ENCODE peak calls at places on chromosome 4, in ten cellular contexts. P is NB4, I is small intestine, X is pancreas, K is psoas muscle, G is fibroblast of pulmonary artery, W is epithelial cell of proximal tubule, R is AG04450, T is fibroblast of lung, Q is HCT116. C is an unnamed sample.

GRCh38 chr4:147924604-147925412 is 192.9 kb downstream of the ARHGAP10 start:
- DNase-seq in P (peak; percentile 8), I (peak; percentile 40), X (no peak), K (no peak), G (peak; percentile 60), W (no peak), R (no peak), T (peak; percentile 39), Q (no peak), C (no peak)

GRCh38 chr4:180449395-180449956 is 1793.7 kb upstream of the TENM3 start:
- DNase-seq in P (peak; percentile 48), I (peak; percentile 16), X (no peak), K (no peak), G (peak; percentile 27), W (no peak), R (no peak), T (peak; percentile 44), Q (peak; percentile 66), C (no peak)

GRCh38 chr4:86401826-86402225 is 42.0 kb upstream of the MAPK10 start:
- DNase-seq in P (no peak), I (no peak), X (no peak), K (no peak), G (no peak), W (no peak), R (no peak), T (no peak), Q (no peak), C (no peak)

GRCh38 chr4:164731827-164732474 is 22.0 kb upstream of the SMIM31 start:
- DNase-seq in P (peak; percentile 50), I (peak; percentile 44), X (no peak), K (no peak), G (peak; percentile 56), W (no peak), R (no peak), T (peak; percentile 52), Q (peak; percentile 43), C (peak; percentile 44)

GRCh38 chr4:131091896-131092295 is 1995.9 kb downstream of the C4orf33 start:
- DNase-seq in P (peak; percentile 44), I (peak; percentile 1), X (no peak), K (no peak), G (peak; percentile 59), W (peak; percentile 4), R (no peak), T (peak; percentile 61), Q (peak; percentile 48), C (no peak)

GRCh38 chr4:26819478-26819877 is 41.2 kb upstream of the STIM2 start:
- DNase-seq in P (no peak), I (no peak), X (no peak), K (no peak), G (no peak), W (no peak), R (no peak), T (no peak), Q (no peak), C (no peak)

GRCh38 chr4:8580321-8581093 is at the start of gene GPR78:
- DNase-seq in P (peak; percentile 65), I (peak; percentile 19), X (no peak), K (peak; percentile 60), G (peak; percentile 56), W (no peak), R (no peak), T (peak; percentile 44), Q (no peak), C (no peak)

GRCh38 chr4:78369691-78370090 is 181.9 kb upstream of the ANXA3 start:
- DNase-seq in P (no peak), I (no peak), X (no peak), K (no peak), G (no peak), W (no peak), R (no peak), T (no peak), Q (no peak), C (no peak)

GRCh38 chr4:95181446-95182306 is 367.1 kb downstream of the UNC5C start:
- DNase-seq in P (no peak), I (no peak), X (no peak), K (no peak), G (peak; percentile 24), W (no peak), R (no peak), T (no peak), Q (no peak), C (no peak)

GRCh38 chr4:40831462-40831861 is 81.7 kb downstream of the NSUN7 start:
- DNase-seq in P (no peak), I (no peak), X (no peak), K (no peak), G (no peak), W (no peak), R (no peak), T (no peak), Q (no peak), C (no peak)

GRCh38 chr4:179530953-179531352 is 2088.7 kb upstream of the AGA start:
- DNase-seq in P (no peak), I (no peak), X (no peak), K (no peak), G (no peak), W (no peak), R (no peak), T (peak; percentile 34), Q (no peak), C (no peak)

GRCh38 chr4:16155503-16156169 is 70.6 kb downstream of the TAPT1 start:
- DNase-seq in P (no peak), I (no peak), X (no peak), K (no peak), G (no peak), W (no peak), R (no peak), T (no peak), Q (no peak), C (no peak)

GRCh38 chr4:102501635-102502382 is 650 bp downstream of the NFKB1 start:
- DNase-seq in P (peak; percentile 95), I (peak; percentile 89), X (peak; percentile 89), K (peak; percentile 80), G (peak; percentile 75), W (peak; percentile 30), R (no peak), T (peak; percentile 75), Q (peak; percentile 75), C (peak; percentile 38)

GRCh38 chr4:102503831-102504786 is 3.0 kb downstream of the NFKB1 start:
- DNase-seq in P (peak; percentile 29), I (peak; percentile 16), X (no peak), K (no peak), G (no peak), W (no peak), R (no peak), T (no peak), Q (no peak), C (no peak)

GRCh38 chr4:102504941-102505340 is 3.8 kb downstream of the NFKB1 start:
- DNase-seq in P (no peak), I (no peak), X (no peak), K (no peak), G (no peak), W (no peak), R (no peak), T (no peak), Q (no peak), C (no peak)

GRCh38 chr4:102501176-102501634 is at the start of gene NFKB1:
- DNase-seq in P (peak; percentile 86), I (peak; percentile 72), X (peak; percentile 75), K (peak; percentile 63), G (peak; percentile 89), W (peak; percentile 39), R (peak; percentile 50), T (peak; percentile 76), Q (no peak), C (peak; percentile 86)

DNA sequence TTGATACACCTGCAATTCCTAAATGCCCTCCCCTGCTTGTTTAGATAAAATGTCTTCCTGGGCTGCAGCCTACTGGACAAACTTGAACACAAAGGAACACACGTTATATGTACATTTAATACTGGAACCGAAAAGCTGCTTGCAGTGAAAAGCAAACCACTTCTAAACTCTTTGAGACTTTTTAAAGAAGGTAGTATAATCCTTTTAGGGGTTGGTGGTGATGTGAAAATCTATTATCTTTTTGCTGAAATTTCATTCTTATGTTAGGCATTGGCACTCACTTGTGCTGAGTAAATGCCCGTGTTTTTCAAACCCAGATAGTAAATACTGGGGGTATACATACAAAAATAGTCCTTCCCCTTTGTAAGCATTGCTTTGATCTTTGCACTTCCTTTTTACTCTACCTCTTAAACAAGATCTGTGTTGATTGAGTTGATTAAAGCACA is 2.2 kb downstream of the NFKB1 start:
- DNase-seq in P (peak; percentile 50), I (peak; percentile 37), X (no peak), K (no peak), G (no peak), W (no peak), R (no peak), T (no peak), Q (no peak), C (peak; percentile 44)
- H3K4me3 ChIP-seq in P (peak overlapping the region; percentile 91), I (peak overlapping the region; percentile 22), X (peak overlapping the region; percentile 78), K (peak overlapping the region; percentile 84), G (peak overlapping the region; percentile 84), W (peak overlapping the region; percentile 86), R (peak overlapping the region; percentile 85), T (peak overlapping the region; percentile 75), Q (no peak overlapping the region), C (peak overlapping the region; percentile 85)

GRCh38 chr4:93994175-93994994 is 165.8 kb downstream of the ATOH1 start:
- DNase-seq in P (no peak), I (no peak), X (no peak), K (no peak), G (no peak), W (no peak), R (no peak), T (no peak), Q (no peak), C (no peak)
- H3K4me3 ChIP-seq in P (no peak overlapping the region), I (no peak overlapping the region), X (no peak overlapping the region), K (no peak overlapping the region), G (no peak overlapping the region), W (no peak overlapping the region), R (no peak overlapping the region), T (no peak overlapping the region), Q (no peak overlapping the region), C (no peak overlapping the region)

DNA sequence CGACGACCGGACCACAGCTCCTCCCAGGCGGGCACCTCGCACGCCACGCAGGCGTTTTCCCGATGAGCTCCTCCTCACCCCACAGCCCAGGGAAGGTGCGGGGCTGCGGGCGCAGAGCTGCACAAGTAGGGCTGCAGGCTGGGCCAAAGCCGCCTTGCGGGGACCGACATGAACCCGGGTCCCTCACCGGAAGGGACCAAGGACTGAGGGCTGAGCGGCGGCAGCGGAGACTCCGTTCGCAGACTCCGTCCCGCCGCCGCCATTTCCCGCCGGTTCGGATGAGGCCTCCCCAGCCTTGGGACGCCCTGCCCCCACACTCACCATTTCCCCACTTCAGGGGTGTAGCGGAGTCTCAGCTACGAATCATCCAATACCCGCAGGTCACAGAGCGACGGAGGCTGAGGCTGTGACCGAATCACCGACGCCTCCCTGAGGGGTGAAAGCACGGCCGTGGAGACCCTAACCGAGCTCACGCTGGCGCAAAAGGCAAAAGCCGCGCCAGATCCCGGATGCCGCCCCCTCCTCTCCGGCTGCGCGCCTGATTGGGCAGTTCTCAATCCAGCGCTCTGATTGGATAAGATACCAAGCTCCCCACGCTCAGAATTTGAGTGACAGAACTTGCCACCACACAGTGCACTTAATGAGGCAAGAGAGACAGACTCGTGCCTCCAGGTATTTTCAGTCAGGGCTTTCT is at the start of gene ZNF732:
- DNase-seq in P (no peak), I (no peak), X (no peak), K (peak; percentile 14), G (peak; percentile 70), W (no peak), R (peak; percentile 16), T (peak; percentile 78), Q (no peak), C (no peak)
- H3K4me3 ChIP-seq in P (no peak within 1 kb of the TSS), I (no peak within 1 kb of the TSS), X (peak within 1 kb of the TSS; percentile 13), K (peak within 1 kb of the TSS; percentile 47), G (peak within 1 kb of the TSS; percentile 53), W (peak within 1 kb of the TSS; percentile 52), R (peak within 1 kb of the TSS; percentile 63), T (peak within 1 kb of the TSS; percentile 52), Q (no peak within 1 kb of the TSS), C (no peak within 1 kb of the TSS)

GRCh38 chr4:138910201-138910913 is 105.2 kb upstream of the NOCT start:
- DNase-seq in P (no peak), I (no peak), X (no peak), K (no peak), G (peak; percentile 34), W (no peak), R (peak; percentile 13), T (peak; percentile 34), Q (no peak), C (no peak)
- H3K4me3 ChIP-seq in P (no peak overlapping the region), I (no peak overlapping the region), X (no peak overlapping the region), K (no peak overlapping the region), G (no peak overlapping the region), W (no peak overlapping the region), R (peak overlapping the region; percentile 20), T (no peak overlapping the region), Q (no peak overlapping the region), C (no peak overlapping the region)